ENCODE peak calls at places on chromosomes 7 and 10, in six cellular contexts. O, V, A, F, E and H are unnamed samples.

GRCh38 chr10:91632671-91633550 is at the start of gene PPP1R3C:
- DNase-seq in O (peak; percentile 92), V (peak; percentile 71), A (peak; percentile 73), F (peak; percentile 92), E (peak; percentile 84), H (peak; percentile 58)

GRCh38 chr7:39272676-39273075 is 293.5 kb upstream of the YAE1 start:
- DNase-seq in O (no peak), V (no peak), A (no peak), F (no peak), E (no peak), H (no peak)

GRCh38 chr7:141460781-141461715 is 90.2 kb upstream of the AGK start:
- DNase-seq in O (no peak), V (no peak), A (no peak), F (no peak), E (no peak), H (peak; percentile 1)

GRCh38 chr7:133512560-133512959 is 259.7 kb downstream of the EXOC4 start:
- DNase-seq in O (peak; percentile 94), V (no peak), A (no peak), F (no peak), E (peak; percentile 78), H (no peak)

GRCh38 chr7:34838329-34838728 is 180.3 kb downstream of the NPSR1 start:
- DNase-seq in O (no peak), V (no peak), A (no peak), F (no peak), E (no peak), H (no peak)

GRCh38 chr7:35253680-35254495 is at the start of gene TBX20:
- DNase-seq in O (peak; percentile 19), V (no peak), A (no peak), F (peak; percentile 79), E (peak; percentile 75), H (peak; percentile 69)

GRCh38 chr7:49563693-49564378 is 209.6 kb upstream of the VWC2 start:
- DNase-seq in O (no peak), V (no peak), A (no peak), F (no peak), E (no peak), H (no peak)

GRCh38 chr10:122282253-122282671 is 11.2 kb downstream of the BTBD16 start:
- DNase-seq in O (peak; percentile 45), V (no peak), A (no peak), F (no peak), E (peak; percentile 50), H (no peak)

GRCh38 chr7:105003275-105003674 is 10.7 kb upstream of the KMT2E start:
- DNase-seq in O (peak; percentile 82), V (no peak), A (no peak), F (no peak), E (peak; percentile 77), H (peak; percentile 27)

GRCh38 chr7:80699030-80699638 is 60.7 kb downstream of the CD36 start:
- DNase-seq in O (peak; percentile 63), V (peak; percentile 51), A (no peak), F (no peak), E (peak; percentile 67), H (peak; percentile 91)

GRCh38 chr7:157011333-157012112 is 1.1 kb upstream of the MNX1 start:
- DNase-seq in O (no peak), V (no peak), A (no peak), F (peak; percentile 72), E (no peak), H (no peak)
- H3K9ac ChIP-seq in O (no peak overlapping the region), V (peak overlapping the region; percentile 78), A (no peak overlapping the region), F (no peak overlapping the region), E (no peak overlapping the region), H (no peak overlapping the region)

GRCh38 chr7:157516311-157516710 is 179.5 kb downstream of the DNAJB6 start:
- DNase-seq in O (no peak), V (no peak), A (no peak), F (no peak), E (no peak), H (no peak)
- H3K14ac ChIP-seq in O (no peak overlapping the region), V (no peak overlapping the region), A (no peak overlapping the region), F (peak overlapping the region; percentile 19), E (no peak overlapping the region), H (no peak overlapping the region)

GRCh38 chr10:10872706-10873276 is 144.9 kb upstream of the CELF2 start:
- DNase-seq in O (peak; percentile 19), V (no peak), A (no peak), F (no peak), E (peak; percentile 64), H (no peak)
- H4K91ac ChIP-seq in O (peak overlapping the region; percentile 45), V (no peak overlapping the region), A (no peak overlapping the region), F (no peak overlapping the region), E (no peak overlapping the region), H (no peak overlapping the region)

GRCh38 chr7:27141591-27142561 is 1.6 kb downstream of the HOXA5 start:
- DNase-seq in O (no peak), V (no peak), A (no peak), F (peak; percentile 67), E (peak; percentile 59), H (peak; percentile 19)
- H3K9ac ChIP-seq in O (peak overlapping the region; percentile 89), V (no peak overlapping the region), A (no peak overlapping the region), F (no peak overlapping the region), E (peak overlapping the region; percentile 97), H (no peak overlapping the region)

DNA sequence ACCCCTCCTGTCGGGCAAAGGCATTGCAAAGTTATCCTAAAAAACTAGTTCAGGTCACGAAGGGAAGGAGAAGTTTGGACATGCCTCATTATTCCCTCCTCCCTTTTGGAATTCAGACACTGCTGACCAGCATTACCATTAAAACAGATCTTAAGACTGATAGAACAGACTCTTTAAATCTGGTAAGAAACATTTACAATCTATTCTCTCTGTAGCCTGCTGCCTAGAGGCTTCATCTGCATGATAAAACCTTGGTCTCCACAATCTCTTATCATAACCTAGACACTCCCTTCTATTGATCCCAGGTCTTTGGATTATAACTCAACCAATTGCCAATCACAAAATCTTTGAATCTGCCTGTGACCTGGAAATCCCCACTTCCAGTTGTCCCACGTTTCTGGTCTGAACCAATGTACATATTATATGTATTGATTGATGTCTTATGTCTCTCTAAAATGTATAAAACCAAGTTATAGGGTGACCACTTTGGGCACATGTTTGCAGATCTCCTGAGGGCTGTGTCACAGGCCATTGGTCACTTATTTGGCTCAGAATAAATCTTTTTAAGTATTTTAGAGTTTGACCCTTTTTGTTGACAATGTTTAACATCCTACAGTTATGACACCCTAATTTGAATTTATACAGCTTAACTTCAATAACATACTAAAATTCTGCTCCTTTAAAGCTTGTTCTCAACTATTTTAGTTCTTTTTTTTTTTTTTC is 23.4 kb upstream of the CNNM2 start:
- DNase-seq in O (no peak), V (no peak), A (no peak), F (no peak), E (no peak), H (no peak)
- H3K14ac ChIP-seq in O (no peak overlapping the region), V (no peak overlapping the region), A (no peak overlapping the region), F (no peak overlapping the region), E (no peak overlapping the region), H (no peak overlapping the region)

GRCh38 chr7:2000153-2000687 is 232.5 kb downstream of the MAD1L1 start:
- DNase-seq in O (no peak), V (no peak), A (no peak), F (no peak), E (no peak), H (no peak)
- H4K91ac ChIP-seq in O (no peak overlapping the region), V (no peak overlapping the region), A (no peak overlapping the region), F (no peak overlapping the region), E (no peak overlapping the region), H (no peak overlapping the region)

DNA sequence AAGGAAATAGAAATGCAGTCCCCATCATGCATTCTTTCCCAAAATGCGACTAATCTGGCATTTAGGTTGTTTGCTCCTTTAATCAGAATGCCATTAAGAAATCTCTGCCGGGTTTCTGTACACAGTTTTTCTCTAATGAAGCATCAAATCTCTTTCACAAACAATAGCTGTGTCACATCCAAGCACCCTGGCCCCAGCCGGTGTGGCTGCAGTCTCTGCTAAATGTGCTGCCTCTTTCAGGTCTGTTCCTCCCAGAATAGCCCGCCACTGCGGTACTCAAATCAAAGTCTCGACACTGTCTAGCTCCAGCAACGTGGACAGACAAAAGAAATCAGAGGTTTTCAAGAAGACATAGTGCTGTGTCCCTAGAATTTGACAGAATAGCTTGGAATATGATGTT is 343.8 kb downstream of the KCNMA1 start:
- DNase-seq in O (no peak), V (no peak), A (no peak), F (no peak), E (no peak), H (no peak)
- H3K9ac ChIP-seq in O (no peak overlapping the region), V (no peak overlapping the region), A (no peak overlapping the region), F (no peak overlapping the region), E (no peak overlapping the region), H (no peak overlapping the region)

GRCh38 chr10:112429654-112430230 is 17.0 kb downstream of the ZDHHC6 start:
- DNase-seq in O (no peak), V (no peak), A (no peak), F (no peak), E (no peak), H (no peak)

GRCh38 chr10:112429147-112429546 is 17.6 kb downstream of the ZDHHC6 start:
- DNase-seq in O (no peak), V (no peak), A (no peak), F (no peak), E (no peak), H (peak; percentile 70)

GRCh38 chr10:112421731-112422130 is 25.0 kb downstream of the ZDHHC6 start:
- DNase-seq in O (no peak), V (no peak), A (no peak), F (no peak), E (no peak), H (peak; percentile 61)

GRCh38 chr10:112424658-112425057 is 22.1 kb downstream of the ZDHHC6 start:
- DNase-seq in O (no peak), V (peak; percentile 24), A (no peak), F (no peak), E (no peak), H (no peak)
- H3K14ac ChIP-seq in O (no peak overlapping the region), V (no peak overlapping the region), A (no peak overlapping the region), F (no peak overlapping the region), E (no peak overlapping the region), H (no peak overlapping the region)

DNA sequence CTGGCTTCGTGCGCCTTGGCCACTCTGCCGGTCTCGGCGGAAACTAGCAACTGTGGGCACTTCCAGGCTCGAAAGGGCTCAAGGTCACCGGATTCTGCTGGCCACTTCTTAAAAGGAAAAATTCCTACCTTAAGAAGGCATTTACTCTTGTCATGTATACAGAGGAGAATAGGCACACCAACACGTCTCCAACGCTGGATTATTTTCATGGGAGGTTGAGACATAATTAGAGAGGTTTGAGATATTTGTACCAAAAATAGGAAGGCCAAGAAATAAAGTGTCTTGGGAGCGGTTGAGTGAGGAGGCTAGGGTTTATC is 4.5 kb upstream of the CYP26A1 start:
- DNase-seq in O (no peak), V (no peak), A (no peak), F (no peak), E (no peak), H (no peak)
- H4K91ac ChIP-seq in O (no peak overlapping the region), V (no peak overlapping the region), A (no peak overlapping the region), F (no peak overlapping the region), E (no peak overlapping the region), H (no peak overlapping the region)